ENCODE peak calls at places on chromosomes 13 and 19, in nine cellular contexts. H is breast epithelium, S is upper lobe of left lung, W is transverse colon, R is sigmoid colon, L is HCT116, E is SK-N-SH, A is endothelial cell of umbilical vein, G is K562. I is an unnamed sample. For H3K4me1, the result is how much of the 10 kb centered on the place peaks cover.

GRCh38 chr13:27012482-27013197 is 159.0 kb downstream of the USP12 start:
- DNase-seq in H (no peak), S (no peak), W (no peak), R (no peak), L (no peak), E (no peak), A (no peak), G (no peak), I (no peak)

GRCh38 chr19:351976-352625 is 7.5 kb upstream of the MIER2 start:
- DNase-seq in H (no peak), S (no peak), W (no peak), R (peak), L (no peak), E (no peak), A (no peak), G (no peak), I (no peak)

GRCh38 chr13:38752726-38753125 is 65.8 kb downstream of the FREM2 start:
- DNase-seq in H (no peak), S (no peak), W (no peak), R (no peak), L (no peak), E (no peak), A (no peak), G (no peak), I (no peak)

GRCh38 chr19:45275370-45275971 is 24.4 kb downstream of the MARK4 start:
- DNase-seq in H (no peak), S (no peak), W (no peak), R (no peak), L (no peak), E (peak), A (no peak), G (no peak), I (no peak)

GRCh38 chr19:19551862-19552192 is 13.8 kb downstream of the CILP2 start:
- DNase-seq in H (no peak), S (no peak), W (no peak), R (no peak), L (no peak), E (no peak), A (no peak), G (no peak), I (no peak)

GRCh38 chr19:6126335-6126974 is 9.0 kb upstream of the ACSBG2 start:
- DNase-seq in H (no peak), S (no peak), W (no peak), R (no peak), L (peak), E (peak), A (peak), G (peak), I (no peak)

GRCh38 chr13:44170731-44171130 is 202.9 kb upstream of the SERP2 start:
- DNase-seq in H (no peak), S (no peak), W (no peak), R (no peak), L (no peak), E (no peak), A (no peak), G (no peak), I (no peak)

GRCh38 chr19:19911150-19911549 is 10.4 kb downstream of the ZNF93 start:
- DNase-seq in H (no peak), S (no peak), W (no peak), R (no peak), L (no peak), E (no peak), A (no peak), G (no peak), I (no peak)

GRCh38 chr13:107138987-107139386 is 571.0 kb upstream of the ARGLU1 start:
- DNase-seq in H (no peak), S (no peak), W (no peak), R (no peak), L (no peak), E (no peak), A (peak), G (no peak), I (no peak)

GRCh38 chr13:96816874-96817273 is 177.4 kb downstream of the OXGR1 start:
- DNase-seq in H (no peak), S (no peak), W (no peak), R (no peak), L (no peak), E (no peak), A (no peak), G (no peak), I (no peak)

GRCh38 chr13:66660013-66660804 is 569.9 kb downstream of the PCDH9 start:
- DNase-seq in H (no peak), S (no peak), W (no peak), R (no peak), L (no peak), E (no peak), A (peak), G (no peak), I (no peak)

GRCh38 chr13:37457594-37457993 is 141.0 kb downstream of the POSTN start:
- DNase-seq in H (no peak), S (no peak), W (no peak), R (no peak), L (no peak), E (no peak), A (no peak), G (no peak), I (no peak)

GRCh38 chr13:61954092-61954491 is 538.4 kb upstream of the PCDH20 start:
- DNase-seq in H (no peak), S (no peak), W (no peak), R (no peak), L (peak), E (peak), A (peak), G (no peak), I (no peak)

GRCh38 chr19:13035820-13036365 is 40.6 kb downstream of the NFIX start:
- DNase-seq in H (no peak), S (no peak), W (no peak), R (no peak), L (no peak), E (no peak), A (no peak), G (no peak), I (no peak)

GRCh38 chr19:13034636-13035035 is 39.4 kb downstream of the NFIX start:
- DNase-seq in H (no peak), S (no peak), W (no peak), R (no peak), L (no peak), E (no peak), A (no peak), G (no peak), I (no peak)

GRCh38 chr19:13032837-13033236 is 37.6 kb downstream of the NFIX start:
- DNase-seq in H (no peak), S (no peak), W (no peak), R (no peak), L (no peak), E (no peak), A (no peak), G (no peak), I (no peak)

GRCh38 chr19:13033244-13033643 is 38.0 kb downstream of the NFIX start:
- DNase-seq in H (no peak), S (no peak), W (no peak), R (no peak), L (no peak), E (no peak), A (no peak), G (no peak), I (no peak)

DNA sequence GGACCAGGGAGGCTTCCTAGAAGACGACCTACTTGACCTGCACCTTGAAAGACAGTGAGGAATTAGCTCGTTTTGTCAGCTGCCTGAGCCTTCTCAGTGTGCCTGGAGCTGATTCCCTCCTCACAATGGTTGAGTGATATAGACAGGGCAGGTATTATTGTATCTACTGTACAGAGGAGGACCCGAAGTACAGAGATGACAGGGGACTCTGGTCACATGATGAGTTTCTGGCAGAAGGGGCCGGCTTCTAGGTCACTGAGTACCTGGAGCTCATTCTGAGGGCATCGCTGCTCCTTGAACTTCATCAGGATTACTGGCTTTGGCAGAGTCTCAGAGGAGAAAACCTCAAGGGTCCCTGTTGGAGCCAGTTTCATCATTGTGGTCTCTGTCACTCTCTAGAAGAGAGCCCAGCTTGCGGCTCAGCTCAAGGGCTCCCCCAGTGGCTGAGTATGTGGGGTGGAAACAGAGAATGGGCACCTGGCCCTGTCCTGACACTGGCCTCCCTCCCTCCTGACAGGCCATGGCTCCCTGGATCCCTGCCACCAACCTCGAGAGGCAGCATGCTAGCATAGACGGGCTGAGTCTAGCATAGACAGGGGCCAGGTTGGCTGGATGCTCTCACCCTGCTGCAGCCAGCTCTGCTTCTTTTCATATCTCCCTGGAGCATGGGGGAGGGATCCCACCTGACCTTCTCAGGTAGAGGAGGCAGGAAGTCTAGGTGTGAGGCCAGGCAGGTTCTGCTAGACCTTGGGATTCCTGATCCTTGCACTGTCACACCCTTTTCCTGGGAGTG is 38.7 kb downstream of the NFIX start:
- DNase-seq in H (peak), S (no peak), W (peak), R (peak), L (peak), E (peak), A (no peak), G (peak), I (no peak)
- H3K4me1 ChIP-seq in H (under half), S (half or more), W (half or more), R (half or more), L (half or more), E (half or more), A (under half), G (under half), I (half or more)

GRCh38 chr19:47110521-47111080 is 3.0 kb downstream of the ZC3H4 start:
- DNase-seq in H (no peak), S (no peak), W (no peak), R (no peak), L (no peak), E (no peak), A (peak), G (peak), I (no peak)
- TF ChIP-seq POLR2AphosphoS5 in H (no peak), S (peak), W (no peak), R (peak), L (no peak), E (no peak), A (peak), G (peak), I (no peak)

GRCh38 chr19:10747271-10747670 is 29.4 kb downstream of the DNM2 start:
- DNase-seq in H (no peak), S (no peak), W (peak), R (no peak), L (no peak), E (no peak), A (no peak), G (no peak), I (no peak)
- H3K4me1 ChIP-seq in H (under half), S (half or more), W (half or more), R (half or more), L (half or more), E (under half), A (under half), G (under half), I (half or more)

DNA sequence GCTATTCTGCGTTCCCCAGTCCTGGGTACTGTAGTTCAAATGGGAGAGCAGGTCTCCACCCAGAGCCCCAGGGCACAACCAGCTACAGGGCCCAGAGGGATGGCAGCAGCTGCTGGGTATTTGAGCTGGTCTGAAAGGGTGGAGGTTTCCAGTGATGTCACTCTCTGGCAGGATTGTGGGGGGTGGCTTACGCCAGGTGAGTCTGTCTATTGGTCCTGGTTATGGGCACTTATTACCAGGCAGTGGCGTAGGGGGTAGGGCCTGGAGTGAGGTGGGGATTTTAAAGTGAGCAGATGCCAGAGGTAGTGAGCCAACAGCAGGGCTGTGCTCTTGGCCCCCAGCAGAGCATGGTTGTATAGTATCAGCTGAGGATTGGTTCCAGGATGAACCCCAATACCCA is 6.2 kb downstream of the RPS19 start:
- DNase-seq in H (no peak), S (no peak), W (no peak), R (no peak), L (no peak), E (peak), A (no peak), G (no peak), I (no peak)
- TF ChIP-seq POLR2AphosphoS5 in H (no peak), S (no peak), W (no peak), R (no peak), L (peak), E (no peak), A (peak), G (peak), I (no peak)

GRCh38 chr13:98222081-98222554 is 45.0 kb upstream of the RNF113B start:
- DNase-seq in H (no peak), S (no peak), W (peak), R (no peak), L (no peak), E (no peak), A (peak), G (no peak), I (no peak)

GRCh38 chr13:98220188-98220765 is 43.2 kb upstream of the RNF113B start:
- DNase-seq in H (no peak), S (no peak), W (no peak), R (no peak), L (no peak), E (no peak), A (no peak), G (no peak), I (no peak)

GRCh38 chr13:98222816-98223215 is 45.7 kb upstream of the RNF113B start:
- DNase-seq in H (no peak), S (no peak), W (no peak), R (no peak), L (no peak), E (no peak), A (no peak), G (peak), I (no peak)

GRCh38 chr13:98219685-98220084 is 42.6 kb upstream of the RNF113B start:
- DNase-seq in H (no peak), S (no peak), W (no peak), R (no peak), L (no peak), E (no peak), A (no peak), G (no peak), I (no peak)

DNA sequence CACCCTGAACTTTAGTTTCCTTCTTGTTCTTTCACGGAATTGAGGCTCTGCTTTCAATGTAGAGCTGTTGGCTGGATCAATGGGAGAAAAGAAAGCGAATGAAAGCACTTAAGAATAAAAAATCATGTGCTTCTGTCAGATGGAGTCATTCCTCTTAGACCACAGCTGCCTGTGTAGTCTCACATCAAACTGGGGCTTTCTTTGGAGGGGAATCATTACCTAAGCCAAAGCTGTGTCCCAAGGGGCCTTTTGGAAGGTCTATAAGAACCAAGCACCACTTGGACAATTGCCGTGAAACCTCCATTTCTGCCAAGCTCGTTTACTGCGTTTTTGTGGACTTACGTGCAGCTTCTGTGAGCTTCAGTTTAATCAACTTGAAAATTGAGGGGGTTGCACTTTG is 44.2 kb upstream of the RNF113B start:
- DNase-seq in H (no peak), S (no peak), W (no peak), R (no peak), L (no peak), E (no peak), A (no peak), G (no peak), I (no peak)
- H3K4me1 ChIP-seq in H (under half), S (under half), W (under half), R (half or more), L (under half), E (under half), A (under half), G (under half), I (under half)

DNA sequence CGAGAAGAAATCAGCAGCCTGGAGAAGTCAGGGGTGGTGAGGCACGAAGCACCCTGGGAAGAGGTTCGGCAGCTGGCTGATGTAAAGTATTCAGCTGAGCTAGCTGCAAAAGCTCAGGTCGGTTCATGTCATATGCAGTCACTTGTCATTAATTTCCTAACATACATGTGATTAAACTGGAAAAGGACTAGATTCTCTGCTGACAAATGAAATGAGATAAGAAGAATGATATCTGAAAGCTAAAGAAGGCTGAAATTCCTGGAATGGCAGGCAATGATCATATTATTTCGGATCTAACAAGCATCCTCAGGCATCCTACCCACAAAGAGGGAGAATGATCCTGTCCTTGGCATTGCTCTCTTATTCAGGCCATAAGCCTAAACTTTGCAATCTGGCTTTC is 383.1 kb upstream of the SLITRK1 start:
- DNase-seq in H (no peak), S (no peak), W (no peak), R (no peak), L (no peak), E (no peak), A (no peak), G (no peak), I (no peak)
- TF ChIP-seq POLR2AphosphoS5 in H (no peak), S (no peak), W (no peak), R (no peak), L (no peak), E (no peak), A (no peak), G (no peak), I (no peak)